ENCODE peak calls at places on chromosomes 11 and 22, in four cellular contexts. V is mammary epithelial cell, D is GM06990, J is AG09319. X is an unnamed sample.

GRCh38 chr22:44901301-44901700 is 108.5 kb downstream of the PHF21B start:
- DNase-seq in V (no peak), D (no peak), J (no peak), X (no peak)

GRCh38 chr11:30960387-30960992 is 374.3 kb upstream of the MPPED2 start:
- DNase-seq in V (no peak), D (no peak), J (peak), X (no peak)

GRCh38 chr11:111441443-111441842 is 62.4 kb upstream of the POU2AF1 start:
- DNase-seq in V (peak), D (no peak), J (no peak), X (no peak)

GRCh38 chr11:75759832-75760231 is 8.7 kb upstream of the DGAT2 start:
- DNase-seq in V (no peak), D (no peak), J (no peak), X (no peak)

GRCh38 chr11:87840786-87841185 is 334.5 kb downstream of the RAB38 start:
- DNase-seq in V (peak), D (no peak), J (no peak), X (no peak)

GRCh38 chr11:118896472-118896913 is 12.8 kb downstream of the CXCR5 start:
- DNase-seq in V (no peak), D (no peak), J (no peak), X (no peak)

GRCh38 chr11:76329084-76329648 is 51.8 kb downstream of the THAP12 start:
- DNase-seq in V (no peak), D (no peak), J (no peak), X (no peak)

GRCh38 chr11:121928597-121929580 is 187.1 kb downstream of the BLID start:
- DNase-seq in V (no peak), D (no peak), J (no peak), X (no peak)

GRCh38 chr11:13016415-13016814 is 7.3 kb downstream of the RASSF10 start:
- DNase-seq in V (peak), D (no peak), J (no peak), X (no peak)

GRCh38 chr22:29003975-29004646 is 57.5 kb downstream of the C22orf31 start:
- DNase-seq in V (peak), D (no peak), J (no peak), X (peak)

GRCh38 chr11:119175493-119176077 is 7.1 kb downstream of the NLRX1 start:
- DNase-seq in V (peak), D (no peak), J (no peak), X (no peak)

GRCh38 chr11:77630311-77630710 is 7.3 kb downstream of the CLNS1A start:
- DNase-seq in V (no peak), D (no peak), J (no peak), X (no peak)

GRCh38 chr11:33857924-33858323 is 34.0 kb downstream of the LMO2 start:
- DNase-seq in V (peak), D (peak), J (peak), X (peak)

GRCh38 chr11:9070740-9071476 is 20.5 kb downstream of the SCUBE2 start:
- DNase-seq in V (no peak), D (no peak), J (no peak), X (no peak)

GRCh38 chr11:57647368-57647767 is 2.3 kb downstream of the YPEL4 start:
- DNase-seq in V (no peak), D (no peak), J (no peak), X (peak)

GRCh38 chr22:49514656-49515055 is 313.0 kb downstream of the BRD1 start:
- DNase-seq in V (no peak), D (no peak), J (no peak), X (no peak)

GRCh38 chr22:49514211-49514610 is 313.5 kb downstream of the BRD1 start:
- DNase-seq in V (no peak), D (no peak), J (no peak), X (no peak)

GRCh38 chr22:49513358-49513851 is 314.3 kb downstream of the BRD1 start:
- DNase-seq in V (no peak), D (no peak), J (no peak), X (no peak)

GRCh38 chr22:49517211-49517610 is 310.5 kb downstream of the BRD1 start:
- DNase-seq in V (no peak), D (no peak), J (no peak), X (no peak)

GRCh38 chr22:49515486-49515885 is 312.2 kb downstream of the BRD1 start:
- DNase-seq in V (no peak), D (no peak), J (no peak), X (no peak)
- TF ChIP-seq CTCF in V (no peak), D (no peak), J (no peak), X (no peak)

GRCh38 chr11:61618991-61619390 is 38.1 kb upstream of the SYT7 start:
- DNase-seq in V (no peak), D (no peak), J (no peak), X (no peak)

GRCh38 chr11:61616443-61616842 is 35.6 kb upstream of the SYT7 start:
- DNase-seq in V (peak), D (no peak), J (no peak), X (no peak)

GRCh38 chr11:61613711-61614254 is 32.9 kb upstream of the SYT7 start:
- DNase-seq in V (no peak), D (no peak), J (no peak), X (no peak)

GRCh38 chr11:61619827-61620226 is 39.0 kb upstream of the SYT7 start:
- DNase-seq in V (no peak), D (no peak), J (no peak), X (no peak)

GRCh38 chr11:61617515-61617914 is 36.6 kb upstream of the SYT7 start:
- DNase-seq in V (no peak), D (no peak), J (no peak), X (no peak)
- TF ChIP-seq CTCF in V (no peak), D (no peak), J (no peak), X (peak)

DNA sequence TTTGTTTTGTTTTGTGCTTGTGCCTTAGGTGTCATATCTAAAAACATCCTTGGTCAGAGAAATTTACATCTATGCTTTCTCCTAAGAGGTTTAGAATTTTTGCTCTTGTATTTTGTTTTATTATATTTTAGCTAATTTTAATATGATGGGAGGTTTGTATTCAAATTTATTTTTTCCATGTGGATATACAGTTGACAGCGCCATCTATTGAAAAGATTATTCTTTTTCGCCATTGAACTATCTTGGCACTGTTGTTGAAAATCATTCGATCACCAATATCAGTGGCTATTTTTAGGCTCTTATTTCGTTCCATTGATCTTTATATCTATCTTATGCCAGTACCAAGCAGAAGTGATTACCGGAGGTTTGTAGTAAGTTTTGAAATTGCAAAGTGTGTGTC is 510.3 kb downstream of the BRD1 start:
- DNase-seq in V (no peak), D (no peak), J (no peak), X (no peak)
- TF ChIP-seq CTCF in V (no peak), D (no peak), J (no peak), X (no peak)

GRCh38 chr11:29029452-29029851 is 921.3 kb downstream of the METTL15 start:
- DNase-seq in V (no peak), D (no peak), J (no peak), X (no peak)
- TF ChIP-seq CTCF in V (no peak), D (no peak), J (no peak), X (no peak)

DNA sequence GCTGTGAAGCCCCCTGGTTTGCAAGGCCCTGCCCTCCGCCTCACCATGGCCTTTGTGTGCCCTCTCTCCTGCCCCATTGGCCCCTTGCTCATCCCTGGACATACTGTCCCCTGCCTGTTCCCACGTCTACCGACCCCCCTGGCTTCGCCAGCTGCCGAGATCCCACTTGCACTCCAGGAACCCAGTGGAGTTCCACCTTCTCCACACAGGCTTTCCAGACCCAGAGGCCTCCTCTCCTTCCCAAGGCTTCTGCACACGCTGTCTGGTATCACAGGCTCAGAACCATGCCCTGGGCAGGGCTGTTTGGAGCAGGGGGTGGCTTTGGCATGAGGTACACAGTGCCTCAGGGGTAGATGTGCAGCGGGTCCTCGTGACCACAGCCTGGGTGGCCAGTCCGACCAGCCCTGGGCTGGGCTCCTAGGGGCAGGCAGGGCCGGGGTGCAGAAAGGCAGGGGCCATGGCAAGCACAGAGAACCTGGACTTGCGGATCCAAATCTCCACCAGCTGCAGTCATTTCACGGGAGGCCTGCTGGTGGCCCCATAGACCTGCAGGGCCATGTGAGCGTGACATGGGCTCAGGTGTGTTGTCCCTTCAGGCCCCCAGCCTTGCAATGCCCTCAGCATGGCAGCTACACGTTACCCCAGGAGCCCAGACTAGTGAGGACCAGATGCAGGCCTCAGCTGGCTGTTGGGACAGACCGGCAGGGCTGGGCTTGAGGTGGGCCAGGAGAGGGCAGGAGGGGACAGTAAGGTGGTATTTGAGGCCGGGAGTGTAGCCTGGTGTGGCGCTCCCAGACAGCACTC is 9.5 kb downstream of the GRK2 start:
- DNase-seq in V (no peak), D (no peak), J (no peak), X (peak)
- TF ChIP-seq CTCF in V (no peak), D (no peak), J (no peak), X (no peak)

X was measured in glutamatergic neuron.